ENCODE peak calls at places on chromosomes 7 and 10, in six cellular contexts. F, Q, Y, D, N and G are unnamed samples.

GRCh38 chr10:72719941-72720592 is 28.1 kb downstream of the MCU start:
- DNase-seq in N (no peak), Y (no peak), Q (no peak), D (no peak), F (no peak), G (no peak)

GRCh38 chr7:157558875-157559595 is 222.2 kb downstream of the DNAJB6 start:
- DNase-seq in D (peak; percentile 43), Q (no peak), Y (no peak), N (no peak), F (no peak), G (no peak)

GRCh38 chr10:30433779-30434272 is at the start of gene MAP3K8:
- DNase-seq in Q (peak; percentile 78), D (peak; percentile 98), N (peak; percentile 95), Y (peak; percentile 72), F (peak; percentile 57), G (peak; percentile 87)

GRCh38 chr10:14617850-14618249 is 156.8 kb downstream of the FAM107B start:
- DNase-seq in N (no peak), D (no peak), Q (no peak), F (no peak), Y (no peak), G (peak; percentile 60)

GRCh38 chr10:14723052-14723689 is 51.5 kb downstream of the FAM107B start:
- DNase-seq in N (no peak), Q (no peak), D (no peak), F (no peak), Y (no peak), G (no peak)

GRCh38 chr7:103866919-103867318 is 122.5 kb downstream of the RELN start:
- DNase-seq in D (no peak), Q (no peak), F (no peak), Y (no peak), N (no peak), G (no peak)

GRCh38 chr10:52877453-52877852 is 104.9 kb upstream of the MBL2 start:
- DNase-seq in D (no peak), F (no peak), N (no peak), Y (no peak), Q (no peak), G (no peak)

GRCh38 chr10:94403034-94403822 is 887 bp downstream of the TBC1D12 start:
- DNase-seq in Y (peak; percentile 70), Q (peak; percentile 69), N (peak; percentile 76), D (peak; percentile 88), F (no peak), G (peak; percentile 76)

GRCh38 chr7:37096341-37096740 is 352.3 kb downstream of the ELMO1 start:
- DNase-seq in F (no peak), N (no peak), Q (no peak), D (no peak), Y (no peak), G (no peak)

GRCh38 chr7:80145780-80146422 is 11.3 kb downstream of the GNAI1 start:
- DNase-seq in Y (peak; percentile 97), Q (no peak), F (no peak), N (peak; percentile 52), D (no peak), G (peak; percentile 97)

GRCh38 chr7:151351027-151351426 is 9.4 kb downstream of the NUB1 start:
- DNase-seq in Q (peak; percentile 56), D (no peak), Y (no peak), N (peak; percentile 35), F (no peak), G (no peak)

GRCh38 chr7:151876899-151877777 is at the start of gene PRKAG2:
- DNase-seq in N (peak; percentile 62), Y (no peak), D (peak; percentile 92), Q (peak; percentile 40), F (no peak), G (peak; percentile 36)

GRCh38 chr7:97623333-97623732 is 108.6 kb upstream of the TAC1 start:
- DNase-seq in Y (no peak), D (no peak), N (no peak), F (no peak), Q (no peak), G (no peak)

GRCh38 chr7:137579913-137580640 is 236.5 kb upstream of the PTN start:
- DNase-seq in Q (no peak), N (no peak), Y (peak; percentile 73), D (no peak), F (peak; percentile 28), G (peak; percentile 79)

GRCh38 chr10:78337016-78337415 is 303.4 kb downstream of the RPS24 start:
- DNase-seq in Y (no peak), N (no peak), D (no peak), F (no peak), Q (no peak), G (no peak)

GRCh38 chr10:46106410-46107255 is 60.6 kb upstream of the MSMB start:
- DNase-seq in F (no peak), Y (peak; percentile 6), N (peak; percentile 82), D (peak; percentile 88), Q (peak; percentile 54), G (peak; percentile 67)

GRCh38 chr7:9776900-9777299 is 1196.8 kb upstream of the PHF14 start:
- DNase-seq in N (peak; percentile 56), D (no peak), Y (no peak), F (no peak), Q (peak; percentile 12), G (no peak)

GRCh38 chr10:97627731-97628130 is 5.6 kb downstream of the MORN4 start:
- DNase-seq in Y (no peak), F (no peak), N (no peak), D (no peak), Q (no peak), G (no peak)

GRCh38 chr7:130008941-130009847 is 42.0 kb downstream of the ZC3HC1 start:
- DNase-seq in F (no peak), Y (peak; percentile 15), Q (no peak), N (no peak), D (peak; percentile 94), G (peak; percentile 21)

GRCh38 chr10:129466703-129467345 is at the start of gene MGMT:
- DNase-seq in Q (peak; percentile 92), N (peak; percentile 91), D (peak; percentile 98), Y (peak; percentile 85), F (peak; percentile 17), G (peak; percentile 86)

GRCh38 chr7:131538791-131539179 is 17.6 kb downstream of the PODXL start:
- DNase-seq in N (no peak), Y (no peak), F (no peak), D (peak; percentile 49), Q (no peak), G (no peak)

GRCh38 chr7:131538071-131538790 is 18.2 kb downstream of the PODXL start:
- DNase-seq in Q (no peak), Y (no peak), D (peak; percentile 64), N (no peak), F (no peak), G (peak; percentile 54)

GRCh38 chr7:131533566-131534561 is 22.6 kb downstream of the PODXL start:
- DNase-seq in Y (no peak), N (no peak), Q (no peak), F (no peak), D (peak; percentile 61), G (no peak)

GRCh38 chr7:131537581-131537980 is 18.8 kb downstream of the PODXL start:
- DNase-seq in N (no peak), Q (no peak), F (no peak), Y (no peak), D (no peak), G (no peak)

GRCh38 chr7:131536361-131536849 is 20.0 kb downstream of the PODXL start:
- DNase-seq in N (no peak), Y (no peak), D (peak; percentile 50), F (no peak), Q (no peak), G (no peak)
- TF ChIP-seq CTCF in N (no peak), Y (no peak), D (no peak), F (no peak), Q (no peak), G (no peak)

GRCh38 chr10:35632027-35632426 is 10.1 kb downstream of the FZD8 start:
- DNase-seq in Q (no peak), F (no peak), D (no peak), N (no peak), Y (no peak), G (no peak)
- TF ChIP-seq CTCF in Q (no peak), F (no peak), D (peak; percentile 8), N (no peak), Y (no peak), G (no peak)

GRCh38 chr10:4265964-4266363 is 481.0 kb upstream of the KLF6 start:
- DNase-seq in N (no peak), D (no peak), Q (no peak), Y (no peak), F (no peak), G (no peak)

GRCh38 chr10:4266387-4267083 is 481.5 kb upstream of the KLF6 start:
- DNase-seq in F (no peak), N (no peak), D (no peak), Y (no peak), Q (no peak), G (peak; percentile 55)

GRCh38 chr10:4270116-4270515 is 485.1 kb upstream of the KLF6 start:
- DNase-seq in D (no peak), Y (peak; percentile 81), Q (no peak), N (no peak), F (no peak), G (peak; percentile 83)

GRCh38 chr10:4264466-4264865 is 479.5 kb upstream of the KLF6 start:
- DNase-seq in F (no peak), N (no peak), D (no peak), Y (no peak), Q (no peak), G (no peak)

DNA sequence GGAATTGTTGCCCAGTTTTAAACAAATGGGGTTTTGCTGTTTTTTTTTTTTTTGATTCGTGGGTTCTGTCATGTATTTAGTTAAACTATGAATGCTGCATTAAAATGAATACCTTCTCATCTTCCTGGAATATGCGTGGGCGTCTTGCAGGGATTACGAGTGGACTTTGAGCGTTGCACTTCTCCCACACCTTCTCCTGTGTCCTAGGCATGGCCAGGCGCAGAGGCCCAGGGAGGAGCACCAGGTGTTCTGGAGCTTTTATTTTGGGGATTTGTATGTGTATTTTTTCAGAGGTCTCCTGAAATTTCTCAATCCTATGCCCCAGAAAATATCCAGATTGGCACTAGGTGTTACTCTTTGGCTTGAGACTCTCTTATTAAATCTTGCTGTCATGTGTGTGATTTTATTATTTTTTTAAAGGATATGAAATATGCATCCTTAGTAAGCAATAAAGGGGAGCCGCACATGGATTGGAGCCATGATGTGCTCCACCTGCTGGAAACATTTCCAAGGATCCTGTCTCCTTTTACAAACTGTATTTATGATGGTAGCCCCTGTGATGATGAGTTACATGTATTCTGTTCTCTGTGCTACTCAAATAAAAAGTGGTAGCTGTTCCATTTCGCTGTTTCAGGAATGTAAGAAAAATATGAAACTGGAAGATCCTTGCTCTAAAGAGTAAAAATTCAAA is 482.2 kb upstream of the KLF6 start:
- DNase-seq in N (peak; percentile 15), Q (no peak), Y (no peak), D (no peak), F (no peak), G (peak; percentile 54)
- TF ChIP-seq CTCF in N (peak; percentile 21), Q (no peak), Y (peak; percentile 55), D (no peak), F (peak; percentile 20), G (peak; percentile 47)

GRCh38 chr7:1758417-1758858 is 88.4 kb downstream of the ELFN1 start:
- DNase-seq in Q (no peak), D (peak; percentile 72), N (peak; percentile 63), F (no peak), Y (no peak), G (peak; percentile 45)

GRCh38 chr7:1757601-1758000 is 87.5 kb downstream of the ELFN1 start:
- DNase-seq in N (no peak), D (peak; percentile 30), F (no peak), Y (no peak), Q (no peak), G (no peak)

GRCh38 chr7:1755783-1756626 is 85.9 kb downstream of the ELFN1 start:
- DNase-seq in F (no peak), Y (no peak), N (no peak), D (peak; percentile 47), Q (no peak), G (no peak)

GRCh38 chr7:1761097-1761496 is 91.0 kb downstream of the ELFN1 start:
- DNase-seq in N (no peak), F (no peak), D (peak; percentile 26), Y (no peak), Q (no peak), G (no peak)

GRCh38 chr7:1758859-1759521 is 88.9 kb downstream of the ELFN1 start:
- DNase-seq in Y (no peak), D (peak; percentile 49), N (no peak), F (no peak), Q (no peak), G (no peak)
- TF ChIP-seq CTCF in Y (no peak), D (no peak), N (no peak), F (no peak), Q (no peak), G (no peak)